ENCODE peak calls at places on chromosome 9, in seven cellular contexts. One of them, this sample, is unnamed.

GRCh38 chr9:136228107-136228875 is 17.3 kb downstream of the QSOX2 start:
- DNase-seq in NCI-H2029 treated with DMSO at 0.1 percent for 48 hours: no peak
- DNase-seq in left lung: peak
- DNase-seq in cardiac muscle cell: peak
- DNase-seq in HCT116: peak
- DNase-seq in HFFc6: peak
- DNase-seq in esophagus squamous epithelium: no peak
- DNase-seq in this sample: no peak

GRCh38 chr9:89523948-89524347 is 26.0 kb upstream of the SEMA4D start:
- DNase-seq in cardiac muscle cell: no peak
- DNase-seq in HFFc6: no peak
- DNase-seq in esophagus squamous epithelium: no peak
- DNase-seq in left lung: no peak
- DNase-seq in HCT116: no peak
- DNase-seq in NCI-H2029 treated with DMSO at 0.1 percent for 48 hours: no peak
- DNase-seq in this sample: no peak

GRCh38 chr9:91162784-91163440 is 198.8 kb downstream of the AUH start:
- DNase-seq in left lung: peak
- DNase-seq in esophagus squamous epithelium: no peak
- DNase-seq in HCT116: no peak
- DNase-seq in NCI-H2029 treated with DMSO at 0.1 percent for 48 hours: no peak
- DNase-seq in HFFc6: peak
- DNase-seq in cardiac muscle cell: peak
- DNase-seq in this sample: no peak

GRCh38 chr9:114117614-114117995 is 18.5 kb upstream of the KIF12 start:
- DNase-seq in HCT116: no peak
- DNase-seq in HFFc6: no peak
- DNase-seq in esophagus squamous epithelium: no peak
- DNase-seq in cardiac muscle cell: no peak
- DNase-seq in left lung: no peak
- DNase-seq in NCI-H2029 treated with DMSO at 0.1 percent for 48 hours: no peak
- DNase-seq in this sample: no peak

GRCh38 chr9:91655215-91655614 is 231.6 kb upstream of the NFIL3 start:
- DNase-seq in NCI-H2029 treated with DMSO at 0.1 percent for 48 hours: no peak
- DNase-seq in HFFc6: no peak
- DNase-seq in cardiac muscle cell: no peak
- DNase-seq in esophagus squamous epithelium: no peak
- DNase-seq in HCT116: no peak
- DNase-seq in left lung: peak
- DNase-seq in this sample: no peak

GRCh38 chr9:89044881-89045280 is 53.6 kb downstream of the S1PR3 start:
- DNase-seq in NCI-H2029 treated with DMSO at 0.1 percent for 48 hours: no peak
- DNase-seq in HFFc6: no peak
- DNase-seq in left lung: no peak
- DNase-seq in HCT116: no peak
- DNase-seq in esophagus squamous epithelium: no peak
- DNase-seq in cardiac muscle cell: no peak
- DNase-seq in this sample: no peak

GRCh38 chr9:122125158-122125890 is 32.2 kb upstream of the TTLL11 start:
- DNase-seq in left lung: peak
- DNase-seq in NCI-H2029 treated with DMSO at 0.1 percent for 48 hours: peak
- DNase-seq in HCT116: peak
- DNase-seq in esophagus squamous epithelium: no peak
- DNase-seq in HFFc6: peak
- DNase-seq in cardiac muscle cell: peak
- DNase-seq in this sample: peak

GRCh38 chr9:127540664-127541041 is 71.4 kb upstream of the STXBP1 start:
- DNase-seq in HFFc6: no peak
- DNase-seq in left lung: peak
- DNase-seq in cardiac muscle cell: no peak
- DNase-seq in NCI-H2029 treated with DMSO at 0.1 percent for 48 hours: no peak
- DNase-seq in HCT116: no peak
- DNase-seq in esophagus squamous epithelium: no peak
- DNase-seq in this sample: no peak

GRCh38 chr9:3659647-3660046 is 133.8 kb upstream of the RFX3 start:
- DNase-seq in cardiac muscle cell: no peak
- DNase-seq in esophagus squamous epithelium: no peak
- DNase-seq in left lung: no peak
- DNase-seq in HFFc6: no peak
- DNase-seq in HCT116: no peak
- DNase-seq in NCI-H2029 treated with DMSO at 0.1 percent for 48 hours: no peak
- DNase-seq in this sample: no peak

GRCh38 chr9:95373069-95373681 is 55.7 kb upstream of the FANCC start:
- DNase-seq in HCT116: no peak
- DNase-seq in cardiac muscle cell: no peak
- DNase-seq in esophagus squamous epithelium: no peak
- DNase-seq in HFFc6: no peak
- DNase-seq in left lung: no peak
- DNase-seq in NCI-H2029 treated with DMSO at 0.1 percent for 48 hours: peak
- DNase-seq in this sample: no peak

GRCh38 chr9:108535526-108535925 is 320.3 kb downstream of the ACTL7B start:
- DNase-seq in cardiac muscle cell: no peak
- DNase-seq in esophagus squamous epithelium: no peak
- DNase-seq in HFFc6: no peak
- DNase-seq in NCI-H2029 treated with DMSO at 0.1 percent for 48 hours: no peak
- DNase-seq in left lung: no peak
- DNase-seq in HCT116: no peak
- DNase-seq in this sample: no peak

GRCh38 chr9:134413890-134414731 is 87.9 kb downstream of the RXRA start:
- DNase-seq in HCT116: peak
- DNase-seq in cardiac muscle cell: peak
- DNase-seq in left lung: peak
- DNase-seq in NCI-H2029 treated with DMSO at 0.1 percent for 48 hours: peak
- DNase-seq in esophagus squamous epithelium: no peak
- DNase-seq in HFFc6: peak
- DNase-seq in this sample: no peak

GRCh38 chr9:137522746-137523455 is 27.3 kb downstream of the PNPLA7 start:
- DNase-seq in esophagus squamous epithelium: no peak
- DNase-seq in NCI-H2029 treated with DMSO at 0.1 percent for 48 hours: no peak
- DNase-seq in HCT116: no peak
- DNase-seq in left lung: peak
- DNase-seq in HFFc6: no peak
- DNase-seq in cardiac muscle cell: no peak
- DNase-seq in this sample: no peak

GRCh38 chr9:87826331-87826730 is 56.3 kb upstream of the SPATA31E1 start:
- DNase-seq in cardiac muscle cell: no peak
- DNase-seq in NCI-H2029 treated with DMSO at 0.1 percent for 48 hours: no peak
- DNase-seq in esophagus squamous epithelium: no peak
- DNase-seq in HFFc6: no peak
- DNase-seq in left lung: no peak
- DNase-seq in HCT116: no peak
- DNase-seq in this sample: no peak

GRCh38 chr9:26308328-26308727 is 584.3 kb downstream of the CAAP1 start:
- DNase-seq in NCI-H2029 treated with DMSO at 0.1 percent for 48 hours: no peak
- DNase-seq in esophagus squamous epithelium: no peak
- DNase-seq in cardiac muscle cell: peak
- DNase-seq in HFFc6: peak
- DNase-seq in HCT116: no peak
- DNase-seq in left lung: no peak
- DNase-seq in this sample: no peak

This sample was measured in SIG-M5.